ENCODE peak calls at places on chromosomes 7 and 10, in four cellular contexts. J is testis, F is ovary, T is IMR-90. E is an unnamed sample. For H3K27me3, the result is how much of the 10 kb centered on the place peaks cover.

GRCh38 chr10:127458171-127458810 is 90.8 kb upstream of the NPS start:
- DNase-seq in J (no peak), T (no peak), F (no peak), E (no peak)

GRCh38 chr7:44307905-44308740 is 17.3 kb downstream of the CAMK2B start:
- DNase-seq in F (peak), J (peak), T (no peak), E (no peak)

GRCh38 chr10:119344381-119344780 is 137.0 kb downstream of the GRK5 start:
- DNase-seq in T (no peak), F (peak), J (no peak), E (peak)

GRCh38 chr10:36783400-36783799 is 342.0 kb upstream of the ANKRD30A start:
- DNase-seq in J (no peak), F (no peak), T (no peak), E (no peak)

GRCh38 chr7:128027485-128027980 is 3.7 kb downstream of the LRRC4 start:
- DNase-seq in T (peak), F (no peak), J (no peak), E (no peak)

GRCh38 chr10:128908109-128908898 is 558.7 kb upstream of the MGMT start:
- DNase-seq in F (no peak), J (no peak), T (no peak), E (no peak)

GRCh38 chr10:51224610-51225230 is 150.4 kb downstream of the PRKG1 start:
- DNase-seq in J (no peak), F (no peak), T (peak), E (no peak)

GRCh38 chr7:22876986-22877729 is 54.5 kb upstream of the TOMM7 start:
- DNase-seq in J (no peak), T (no peak), F (no peak), E (no peak)

GRCh38 chr7:90669002-90669401 is 72.9 kb downstream of the CDK14 start:
- DNase-seq in F (no peak), T (no peak), J (no peak), E (no peak)

GRCh38 chr7:34652784-34653183 is 5.2 kb upstream of the NPSR1 start:
- DNase-seq in F (no peak), T (no peak), J (no peak), E (no peak)

GRCh38 chr7:115340828-115341227 is 418.9 kb downstream of the MDFIC start:
- DNase-seq in F (no peak), T (peak), J (no peak), E (no peak)

GRCh38 chr10:88028654-88029053 is 165.2 kb downstream of the PTEN start:
- DNase-seq in T (no peak), F (no peak), J (no peak), E (no peak)

GRCh38 chr7:29449569-29450260 is 113.9 kb upstream of the PRR15 start:
- DNase-seq in J (no peak), T (no peak), F (no peak), E (no peak)

GRCh38 chr10:45239642-45240041 is 75.8 kb downstream of the OR13A1 start:
- DNase-seq in F (no peak), T (peak), J (no peak), E (no peak)

GRCh38 chr10:13776861-13777301 is 190.1 kb downstream of the PRPF18 start:
- DNase-seq in T (peak), F (no peak), J (no peak), E (no peak)

GRCh38 chr10:110138197-110138812 is 69.1 kb upstream of the MXI1 start:
- DNase-seq in T (peak), F (no peak), J (no peak), E (no peak)

GRCh38 chr7:711093-711966 is 15.2 kb upstream of the DNAAF5 start:
- DNase-seq in F (peak), J (no peak), T (no peak), E (peak)

GRCh38 chr7:149006345-149006725 is 22.0 kb downstream of the PDIA4 start:
- DNase-seq in J (no peak), F (no peak), T (no peak), E (no peak)

DNA sequence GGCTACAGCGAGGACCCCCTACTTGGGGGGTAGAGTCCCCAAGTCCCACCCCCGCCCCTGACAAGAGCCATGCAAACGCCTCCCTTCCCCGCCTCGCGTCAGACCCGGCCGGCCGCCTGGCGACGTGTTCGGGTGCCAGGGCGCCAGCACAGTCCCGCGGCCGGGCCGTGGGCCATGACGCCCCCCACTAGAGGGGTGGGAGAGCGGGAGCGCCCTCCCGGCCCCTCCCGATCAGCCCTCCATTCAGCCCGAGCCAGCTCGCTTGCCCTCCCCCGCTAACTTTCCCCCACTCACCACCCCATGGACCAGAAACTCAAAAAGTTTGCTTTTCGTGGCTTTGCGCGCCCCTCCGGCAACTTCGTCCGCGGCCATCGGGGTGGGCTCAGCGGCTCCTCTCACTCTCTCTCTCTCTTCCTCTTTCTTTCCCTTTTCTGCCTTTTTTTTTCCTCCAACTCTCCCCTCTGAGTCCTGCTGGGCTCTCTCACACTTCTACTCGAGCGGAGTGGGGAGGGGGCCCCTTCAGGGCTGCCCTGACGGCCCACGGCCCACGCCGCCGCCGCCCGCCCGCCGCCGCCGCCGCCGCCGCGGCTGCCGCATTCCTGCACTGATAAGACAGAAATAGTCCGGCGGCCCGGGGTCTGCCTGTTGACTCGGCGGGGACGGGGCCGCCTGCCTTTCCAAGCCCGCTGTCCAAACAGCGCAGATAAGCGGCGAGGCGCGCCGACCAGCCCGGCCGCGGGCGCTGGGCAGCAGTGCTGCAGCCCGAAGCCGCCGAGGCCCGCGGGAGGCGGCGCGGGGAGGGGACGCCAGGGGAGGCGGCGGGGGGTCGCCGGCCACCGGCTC is at the start of gene SMARCD3:
- DNase-seq in F (peak), T (peak), J (peak), E (peak)
- H3K27me3 ChIP-seq in F (under half), T (under half), J (under half), E (under half)

GRCh38 chr7:55021053-55021452 is 2.2 kb downstream of the EGFR start:
- DNase-seq in F (no peak), T (no peak), J (no peak), E (no peak)

GRCh38 chr7:55019329-55019690 is 493 bp downstream of the EGFR start:
- DNase-seq in J (peak), T (no peak), F (peak), E (peak)

GRCh38 chr7:55019691-55020480 is 1.1 kb downstream of the EGFR start:
- DNase-seq in J (no peak), T (no peak), F (peak), E (no peak)

GRCh38 chr7:55021951-55022617 is 3.3 kb downstream of the EGFR start:
- DNase-seq in T (no peak), F (no peak), J (no peak), E (no peak)

GRCh38 chr7:55020481-55020871 is 1.7 kb downstream of the EGFR start:
- DNase-seq in J (no peak), T (peak), F (peak), E (no peak)
- H3K27me3 ChIP-seq in J (under half), T (under half), F (under half), E (under half)

GRCh38 chr10:115093776-115094361 is 704 bp downstream of the ATRNL1 start:
- DNase-seq in J (peak), T (no peak), F (peak), E (no peak)
- H3K27me3 ChIP-seq in J (under half), T (under half), F (under half), E (under half)

GRCh38 chr10:86371691-86372090 is 5.1 kb upstream of the GRID1 start:
- DNase-seq in F (peak), T (no peak), J (no peak), E (no peak)

GRCh38 chr10:86370006-86370585 is 3.5 kb upstream of the GRID1 start:
- DNase-seq in T (no peak), J (no peak), F (no peak), E (no peak)

GRCh38 chr10:86372785-86373239 is 6.2 kb upstream of the GRID1 start:
- DNase-seq in F (peak), J (no peak), T (no peak), E (no peak)

GRCh38 chr10:86372119-86372784 is 5.7 kb upstream of the GRID1 start:
- DNase-seq in T (no peak), J (no peak), F (peak), E (no peak)

GRCh38 chr10:86371116-86371515 is 4.5 kb upstream of the GRID1 start:
- DNase-seq in F (peak), T (no peak), J (no peak), E (no peak)
- H3K27me3 ChIP-seq in F (under half), T (half or more), J (under half), E (half or more)

GRCh38 chr10:78381072-78381471 is 347.4 kb downstream of the RPS24 start:
- DNase-seq in T (no peak), F (no peak), J (no peak), E (no peak)

GRCh38 chr10:78375854-78376785 is 342.5 kb downstream of the RPS24 start:
- DNase-seq in J (peak), T (no peak), F (no peak), E (no peak)

GRCh38 chr10:78378192-78378591 is 344.5 kb downstream of the RPS24 start:
- DNase-seq in T (no peak), F (no peak), J (no peak), E (no peak)

GRCh38 chr10:78374331-78375028 is 340.8 kb downstream of the RPS24 start:
- DNase-seq in J (no peak), F (no peak), T (no peak), E (no peak)

DNA sequence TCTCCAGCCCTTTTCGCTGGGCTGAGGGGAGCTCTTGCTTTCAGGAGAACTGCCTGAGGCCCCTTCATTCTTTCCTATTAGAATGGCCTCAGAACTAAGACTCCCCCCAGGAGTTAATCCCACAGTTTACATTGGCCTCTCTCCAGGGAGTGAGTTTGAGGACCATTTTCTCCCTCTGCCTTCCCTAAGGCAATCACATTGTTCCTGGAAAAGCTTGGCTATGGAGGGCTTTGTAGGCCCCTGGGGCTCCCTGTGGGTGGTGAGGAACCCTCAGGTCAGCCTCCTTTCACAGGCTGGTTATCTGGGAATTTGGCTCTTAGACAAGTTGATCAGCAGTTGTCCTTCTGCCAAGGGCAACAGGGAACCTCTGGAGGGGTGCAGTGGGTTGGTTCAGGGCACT is 343.7 kb downstream of the RPS24 start:
- DNase-seq in T (no peak), J (no peak), F (no peak), E (no peak)
- H3K27me3 ChIP-seq in T (half or more), J (under half), F (under half), E (under half)

DNA sequence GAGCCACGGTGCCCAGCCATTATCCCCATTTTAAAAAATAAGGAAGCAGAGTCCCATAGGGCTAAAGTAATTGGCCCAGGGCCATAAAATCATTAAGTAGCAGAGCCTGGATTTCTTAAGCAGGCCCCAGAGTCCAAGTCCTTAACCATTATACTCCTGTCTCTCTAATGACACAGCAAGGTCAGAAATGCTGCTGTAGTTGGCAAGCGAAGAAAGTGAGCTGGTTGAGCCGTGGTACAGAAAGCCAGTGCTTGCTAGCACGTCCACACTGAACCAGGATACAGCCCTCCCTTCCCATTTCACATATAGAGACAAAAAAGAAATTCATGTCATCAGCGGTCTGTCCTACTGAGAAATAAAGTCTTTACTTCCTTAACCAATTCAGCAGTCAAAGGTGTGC is 562.7 kb downstream of the GALNT17 start:
- DNase-seq in J (no peak), F (no peak), T (no peak), E (no peak)
- H3K27me3 ChIP-seq in J (under half), F (under half), T (under half), E (under half)

GRCh38 chr7:25959168-25959734 is 192.7 kb upstream of the NFE2L3 start:
- DNase-seq in T (no peak), J (no peak), F (no peak), E (no peak)
- H3K27me3 ChIP-seq in T (under half), J (under half), F (under half), E (under half)